ENCODE peak calls at places on chromosomes 12 and 14, in eight cellular contexts. One of them, this sample, is unnamed. For H3K27me3 and H3K9me3, the result is how much of the 10 kb centered on the place peaks cover.

GRCh38 chr12:48110691-48111315 is 4.9 kb upstream of the SENP1 start:
- DNase-seq in GM23248: no peak
- DNase-seq in trophoblast cell: peak
- DNase-seq in fibroblast of lung: no peak
- DNase-seq in HCT116: no peak
- DNase-seq in mesenchymal stem cell: no peak
- DNase-seq in adrenal gland: no peak
- DNase-seq in CD8-positive, alpha-beta memory T cell: no peak
- DNase-seq in this sample: no peak

GRCh38 chr14:64683264-64683663 is 21.0 kb upstream of the PLEKHG3 start:
- DNase-seq in CD8-positive, alpha-beta memory T cell: no peak
- DNase-seq in GM23248: no peak
- DNase-seq in fibroblast of lung: no peak
- DNase-seq in mesenchymal stem cell: no peak
- DNase-seq in HCT116: no peak
- DNase-seq in trophoblast cell: no peak
- DNase-seq in adrenal gland: no peak
- DNase-seq in this sample: no peak

GRCh38 chr12:18462437-18462836 is 201.1 kb downstream of the PIK3C2G start:
- DNase-seq in fibroblast of lung: peak
- DNase-seq in adrenal gland: peak
- DNase-seq in HCT116: no peak
- DNase-seq in trophoblast cell: no peak
- DNase-seq in CD8-positive, alpha-beta memory T cell: no peak
- DNase-seq in GM23248: peak
- DNase-seq in mesenchymal stem cell: no peak
- DNase-seq in this sample: peak

GRCh38 chr14:34527591-34527990 is 11.9 kb downstream of the EAPP start:
- DNase-seq in adrenal gland: no peak
- DNase-seq in trophoblast cell: no peak
- DNase-seq in HCT116: no peak
- DNase-seq in fibroblast of lung: no peak
- DNase-seq in GM23248: no peak
- DNase-seq in mesenchymal stem cell: no peak
- DNase-seq in CD8-positive, alpha-beta memory T cell: no peak
- DNase-seq in this sample: no peak

GRCh38 chr12:117059156-117059555 is 40.1 kb downstream of the TESC start:
- DNase-seq in trophoblast cell: no peak
- DNase-seq in CD8-positive, alpha-beta memory T cell: no peak
- DNase-seq in HCT116: no peak
- DNase-seq in adrenal gland: peak
- DNase-seq in mesenchymal stem cell: no peak
- DNase-seq in fibroblast of lung: no peak
- DNase-seq in GM23248: no peak
- DNase-seq in this sample: no peak

GRCh38 chr12:103632554-103633216 is 45.6 kb downstream of the STAB2 start:
- DNase-seq in GM23248: peak
- DNase-seq in adrenal gland: peak
- DNase-seq in fibroblast of lung: no peak
- DNase-seq in mesenchymal stem cell: peak
- DNase-seq in HCT116: peak
- DNase-seq in trophoblast cell: peak
- DNase-seq in CD8-positive, alpha-beta memory T cell: peak
- DNase-seq in this sample: no peak

GRCh38 chr12:89225808-89226368 is 126.4 kb downstream of the DUSP6 start:
- DNase-seq in HCT116: peak
- DNase-seq in fibroblast of lung: peak
- DNase-seq in trophoblast cell: peak
- DNase-seq in mesenchymal stem cell: peak
- DNase-seq in GM23248: peak
- DNase-seq in adrenal gland: no peak
- DNase-seq in CD8-positive, alpha-beta memory T cell: no peak
- DNase-seq in this sample: peak

GRCh38 chr12:40253936-40254335 is 29.1 kb downstream of the LRRK2 start:
- DNase-seq in mesenchymal stem cell: no peak
- DNase-seq in fibroblast of lung: peak
- DNase-seq in HCT116: no peak
- DNase-seq in GM23248: peak
- DNase-seq in CD8-positive, alpha-beta memory T cell: no peak
- DNase-seq in trophoblast cell: no peak
- DNase-seq in adrenal gland: no peak
- DNase-seq in this sample: no peak

GRCh38 chr12:77049767-77050353 is 15.5 kb downstream of the E2F7 start:
- DNase-seq in mesenchymal stem cell: peak
- DNase-seq in GM23248: peak
- DNase-seq in trophoblast cell: no peak
- DNase-seq in HCT116: peak
- DNase-seq in adrenal gland: no peak
- DNase-seq in fibroblast of lung: peak
- DNase-seq in CD8-positive, alpha-beta memory T cell: no peak
- DNase-seq in this sample: peak

GRCh38 chr12:6548556-6549378 is 7.1 kb downstream of the IFFO1 start:
- DNase-seq in mesenchymal stem cell: peak
- DNase-seq in fibroblast of lung: peak
- DNase-seq in adrenal gland: no peak
- DNase-seq in HCT116: no peak
- DNase-seq in GM23248: peak
- DNase-seq in CD8-positive, alpha-beta memory T cell: no peak
- DNase-seq in trophoblast cell: no peak
- DNase-seq in this sample: no peak

GRCh38 chr12:108125073-108125472 is 4.0 kb upstream of the WSCD2 start:
- DNase-seq in GM23248: no peak
- DNase-seq in mesenchymal stem cell: no peak
- DNase-seq in HCT116: no peak
- DNase-seq in fibroblast of lung: no peak
- DNase-seq in adrenal gland: no peak
- DNase-seq in CD8-positive, alpha-beta memory T cell: no peak
- DNase-seq in trophoblast cell: no peak
- DNase-seq in this sample: no peak

GRCh38 chr14:92644166-92644565 is 104.3 kb downstream of the LGMN start:
- DNase-seq in mesenchymal stem cell: peak
- DNase-seq in trophoblast cell: peak
- DNase-seq in fibroblast of lung: peak
- DNase-seq in GM23248: peak
- DNase-seq in HCT116: peak
- DNase-seq in CD8-positive, alpha-beta memory T cell: no peak
- DNase-seq in adrenal gland: no peak
- DNase-seq in this sample: no peak

GRCh38 chr12:47988073-47989022 is 15.9 kb downstream of the COL2A1 start:
- DNase-seq in HCT116: no peak
- DNase-seq in GM23248: peak
- DNase-seq in mesenchymal stem cell: no peak
- DNase-seq in adrenal gland: peak
- DNase-seq in CD8-positive, alpha-beta memory T cell: no peak
- DNase-seq in trophoblast cell: no peak
- DNase-seq in fibroblast of lung: peak
- DNase-seq in this sample: no peak

GRCh38 chr12:9081667-9082243 is 34.0 kb downstream of the A2M start:
- DNase-seq in mesenchymal stem cell: no peak
- DNase-seq in HCT116: no peak
- DNase-seq in adrenal gland: no peak
- DNase-seq in trophoblast cell: no peak
- DNase-seq in fibroblast of lung: no peak
- DNase-seq in GM23248: no peak
- DNase-seq in CD8-positive, alpha-beta memory T cell: no peak
- DNase-seq in this sample: no peak

GRCh38 chr12:106248177-106248848 is 493 bp upstream of the CKAP4 start:
- DNase-seq in mesenchymal stem cell: peak
- DNase-seq in fibroblast of lung: peak
- DNase-seq in trophoblast cell: peak
- DNase-seq in adrenal gland: peak
- DNase-seq in CD8-positive, alpha-beta memory T cell: no peak
- DNase-seq in GM23248: peak
- DNase-seq in HCT116: no peak
- DNase-seq in this sample: no peak

GRCh38 chr12:111505601-111506036 is 93.5 kb downstream of the ATXN2 start:
- DNase-seq in HCT116: no peak
- DNase-seq in mesenchymal stem cell: peak
- DNase-seq in adrenal gland: no peak
- DNase-seq in GM23248: peak
- DNase-seq in trophoblast cell: no peak
- DNase-seq in fibroblast of lung: peak
- DNase-seq in CD8-positive, alpha-beta memory T cell: no peak
- DNase-seq in this sample: no peak

GRCh38 chr12:80939231-80939950 is 1.7 kb upstream of the LIN7A start:
- DNase-seq in adrenal gland: no peak
- DNase-seq in mesenchymal stem cell: no peak
- DNase-seq in GM23248: no peak
- DNase-seq in fibroblast of lung: no peak
- DNase-seq in CD8-positive, alpha-beta memory T cell: no peak
- DNase-seq in HCT116: no peak
- DNase-seq in trophoblast cell: no peak
- DNase-seq in this sample: no peak

GRCh38 chr12:93547778-93548177 is 24.7 kb upstream of the SOCS2 start:
- DNase-seq in fibroblast of lung: no peak
- DNase-seq in mesenchymal stem cell: no peak
- DNase-seq in CD8-positive, alpha-beta memory T cell: no peak
- DNase-seq in HCT116: no peak
- DNase-seq in trophoblast cell: no peak
- DNase-seq in adrenal gland: no peak
- DNase-seq in GM23248: no peak
- DNase-seq in this sample: no peak

GRCh38 chr12:64400041-64400440 is 4.2 kb upstream of the XPOT start:
- DNase-seq in GM23248: peak
- DNase-seq in fibroblast of lung: peak
- DNase-seq in CD8-positive, alpha-beta memory T cell: no peak
- DNase-seq in trophoblast cell: no peak
- DNase-seq in HCT116: no peak
- DNase-seq in mesenchymal stem cell: no peak
- DNase-seq in adrenal gland: peak
- DNase-seq in this sample: peak

GRCh38 chr12:108691995-108692808 is 39.1 kb downstream of the CORO1C start:
- DNase-seq in fibroblast of lung: peak
- DNase-seq in CD8-positive, alpha-beta memory T cell: no peak
- DNase-seq in trophoblast cell: no peak
- DNase-seq in GM23248: peak
- DNase-seq in mesenchymal stem cell: peak
- DNase-seq in adrenal gland: no peak
- DNase-seq in HCT116: no peak
- DNase-seq in this sample: no peak

GRCh38 chr12:124681779-124682391 is 114.5 kb upstream of the NCOR2 start:
- DNase-seq in GM23248: peak
- DNase-seq in mesenchymal stem cell: peak
- DNase-seq in trophoblast cell: peak
- DNase-seq in adrenal gland: peak
- DNase-seq in fibroblast of lung: peak
- DNase-seq in CD8-positive, alpha-beta memory T cell: no peak
- DNase-seq in HCT116: no peak
- DNase-seq in this sample: no peak

GRCh38 chr12:26156201-26156871 is 31.5 kb upstream of the BHLHE41 start:
- DNase-seq in trophoblast cell: peak
- DNase-seq in GM23248: no peak
- DNase-seq in mesenchymal stem cell: no peak
- DNase-seq in adrenal gland: no peak
- DNase-seq in CD8-positive, alpha-beta memory T cell: no peak
- DNase-seq in HCT116: no peak
- DNase-seq in fibroblast of lung: peak
- DNase-seq in this sample: no peak

GRCh38 chr12:76183459-76184186 is 99.1 kb upstream of the NAP1L1 start:
- DNase-seq in fibroblast of lung: peak
- DNase-seq in trophoblast cell: peak
- DNase-seq in adrenal gland: peak
- DNase-seq in GM23248: peak
- DNase-seq in HCT116: peak
- DNase-seq in CD8-positive, alpha-beta memory T cell: no peak
- DNase-seq in mesenchymal stem cell: peak
- DNase-seq in this sample: peak

GRCh38 chr12:67647547-67648305 is 819 bp upstream of the DYRK2 start:
- DNase-seq in CD8-positive, alpha-beta memory T cell: peak
- DNase-seq in fibroblast of lung: peak
- DNase-seq in HCT116: peak
- DNase-seq in GM23248: peak
- DNase-seq in mesenchymal stem cell: peak
- DNase-seq in adrenal gland: peak
- DNase-seq in trophoblast cell: peak
- DNase-seq in this sample: peak

GRCh38 chr14:23061995-23062394 is 4.7 kb upstream of the CDH24 start:
- DNase-seq in trophoblast cell: peak
- DNase-seq in fibroblast of lung: peak
- DNase-seq in adrenal gland: peak
- DNase-seq in HCT116: peak
- DNase-seq in mesenchymal stem cell: peak
- DNase-seq in CD8-positive, alpha-beta memory T cell: no peak
- DNase-seq in GM23248: peak
- DNase-seq in this sample: peak

GRCh38 chr12:52311282-52311643 is 9.9 kb downstream of the KRT83 start:
- DNase-seq in HCT116: no peak
- DNase-seq in adrenal gland: no peak
- DNase-seq in trophoblast cell: peak
- DNase-seq in mesenchymal stem cell: no peak
- DNase-seq in CD8-positive, alpha-beta memory T cell: no peak
- DNase-seq in fibroblast of lung: no peak
- DNase-seq in GM23248: peak
- DNase-seq in this sample: no peak
- H3K27me3 ChIP-seq in HCT116: under half
- H3K27me3 ChIP-seq in adrenal gland: under half
- H3K27me3 ChIP-seq in trophoblast cell: under half
- H3K27me3 ChIP-seq in mesenchymal stem cell: half or more
- H3K27me3 ChIP-seq in CD8-positive, alpha-beta memory T cell: under half
- H3K27me3 ChIP-seq in fibroblast of lung: half or more
- H3K27me3 ChIP-seq in GM23248: under half
- H3K27me3 ChIP-seq in this sample: half or more

GRCh38 chr12:38291160-38291559 is 25.4 kb upstream of the ALG10B start:
- DNase-seq in mesenchymal stem cell: no peak
- DNase-seq in CD8-positive, alpha-beta memory T cell: no peak
- DNase-seq in adrenal gland: no peak
- DNase-seq in GM23248: no peak
- DNase-seq in trophoblast cell: no peak
- DNase-seq in fibroblast of lung: no peak
- DNase-seq in HCT116: no peak
- DNase-seq in this sample: no peak
- H3K9me3 ChIP-seq in mesenchymal stem cell: under half
- H3K9me3 ChIP-seq in CD8-positive, alpha-beta memory T cell: under half
- H3K9me3 ChIP-seq in adrenal gland: under half
- H3K9me3 ChIP-seq in GM23248: under half
- H3K9me3 ChIP-seq in trophoblast cell: under half
- H3K9me3 ChIP-seq in fibroblast of lung: under half
- H3K9me3 ChIP-seq in HCT116: under half
- H3K9me3 ChIP-seq in this sample: under half

DNA sequence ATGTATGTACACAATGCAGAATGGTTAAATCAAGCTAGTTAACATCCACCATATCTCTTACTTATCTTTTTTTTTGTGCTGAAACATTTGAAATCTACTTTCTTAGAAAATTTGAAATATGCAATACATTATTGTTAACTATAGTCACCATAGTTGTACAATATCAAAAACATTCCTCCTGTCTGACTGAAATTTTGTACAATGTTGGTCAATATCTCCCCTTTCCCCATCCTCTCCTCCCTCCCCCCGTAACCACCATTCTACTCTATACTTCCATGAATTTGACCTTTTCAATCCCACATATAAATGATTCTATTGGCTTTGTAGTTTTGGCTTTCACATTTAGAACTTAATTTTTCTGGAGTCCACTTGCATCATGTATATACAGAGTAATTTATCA is 63.5 kb upstream of the DCD start:
- DNase-seq in fibroblast of lung: no peak
- DNase-seq in adrenal gland: no peak
- DNase-seq in mesenchymal stem cell: no peak
- DNase-seq in CD8-positive, alpha-beta memory T cell: no peak
- DNase-seq in HCT116: no peak
- DNase-seq in GM23248: no peak
- DNase-seq in trophoblast cell: no peak
- DNase-seq in this sample: no peak
- H3K27me3 ChIP-seq in fibroblast of lung: under half
- H3K27me3 ChIP-seq in adrenal gland: under half
- H3K27me3 ChIP-seq in mesenchymal stem cell: under half
- H3K27me3 ChIP-seq in CD8-positive, alpha-beta memory T cell: under half
- H3K27me3 ChIP-seq in HCT116: half or more
- H3K27me3 ChIP-seq in GM23248: under half
- H3K27me3 ChIP-seq in trophoblast cell: under half
- H3K27me3 ChIP-seq in this sample: under half

GRCh38 chr14:105841022-105842009 is 314.9 kb downstream of the TMEM121 start:
- DNase-seq in HCT116: no peak
- DNase-seq in trophoblast cell: no peak
- DNase-seq in adrenal gland: no peak
- DNase-seq in GM23248: no peak
- DNase-seq in mesenchymal stem cell: no peak
- DNase-seq in CD8-positive, alpha-beta memory T cell: no peak
- DNase-seq in fibroblast of lung: no peak
- DNase-seq in this sample: no peak
- H3K9me3 ChIP-seq in HCT116: under half
- H3K9me3 ChIP-seq in trophoblast cell: half or more
- H3K9me3 ChIP-seq in adrenal gland: under half
- H3K9me3 ChIP-seq in GM23248: under half
- H3K9me3 ChIP-seq in mesenchymal stem cell: under half
- H3K9me3 ChIP-seq in CD8-positive, alpha-beta memory T cell: under half
- H3K9me3 ChIP-seq in fibroblast of lung: under half
- H3K9me3 ChIP-seq in this sample: half or more